ENCODE peak calls at places on chromosomes 4 and X, in four cellular contexts. T is H1, Y is K562, G is SK-N-SH. U is an unnamed sample.

GRCh38 chr4:42915484-42915883 is 23.0 kb downstream of the GRXCR1 start:
- DNase-seq in T (no peak), Y (no peak), G (no peak), U (no peak)

GRCh38 chr4:108336076-108336475 is 167.3 kb upstream of the LEF1 start:
- DNase-seq in T (no peak), Y (no peak), G (no peak), U (no peak)

GRCh38 chrX:110055616-110056015 is 52.7 kb downstream of the TMEM164 start:
- DNase-seq in T (no peak), Y (no peak), G (no peak), U (no peak)

GRCh38 chr4:127667772-127668171 is 35.0 kb downstream of the INTU start:
- DNase-seq in T (no peak), Y (no peak), G (no peak), U (no peak)

GRCh38 chrX:53681661-53682060 is 4.9 kb downstream of the HUWE1 start:
- DNase-seq in T (no peak), Y (no peak), G (no peak), U (no peak)

GRCh38 chr4:154577324-154577723 is 13.2 kb downstream of the FGA start:
- DNase-seq in T (no peak), Y (no peak), G (no peak), U (no peak)

GRCh38 chr4:156335721-156336120 is 382.1 kb upstream of the CTSO start:
- DNase-seq in T (no peak), Y (no peak), G (no peak), U (no peak)

GRCh38 chrX:95325185-95325584 is 1359.5 kb upstream of the DIAPH2 start:
- DNase-seq in T (no peak), Y (no peak), G (no peak), U (no peak)

GRCh38 chr4:38647096-38647819 is 16.7 kb upstream of the KLF3 start:
- DNase-seq in T (no peak), Y (no peak), G (no peak), U (no peak)

GRCh38 chrX:13223868-13224555 is 95.8 kb downstream of the ATXN3L start:
- DNase-seq in T (no peak), Y (no peak), G (no peak), U (peak)

GRCh38 chr4:48343531-48343930 is 2.2 kb downstream of the SLAIN2 start:
- DNase-seq in T (no peak), Y (no peak), G (no peak), U (no peak)

DNA sequence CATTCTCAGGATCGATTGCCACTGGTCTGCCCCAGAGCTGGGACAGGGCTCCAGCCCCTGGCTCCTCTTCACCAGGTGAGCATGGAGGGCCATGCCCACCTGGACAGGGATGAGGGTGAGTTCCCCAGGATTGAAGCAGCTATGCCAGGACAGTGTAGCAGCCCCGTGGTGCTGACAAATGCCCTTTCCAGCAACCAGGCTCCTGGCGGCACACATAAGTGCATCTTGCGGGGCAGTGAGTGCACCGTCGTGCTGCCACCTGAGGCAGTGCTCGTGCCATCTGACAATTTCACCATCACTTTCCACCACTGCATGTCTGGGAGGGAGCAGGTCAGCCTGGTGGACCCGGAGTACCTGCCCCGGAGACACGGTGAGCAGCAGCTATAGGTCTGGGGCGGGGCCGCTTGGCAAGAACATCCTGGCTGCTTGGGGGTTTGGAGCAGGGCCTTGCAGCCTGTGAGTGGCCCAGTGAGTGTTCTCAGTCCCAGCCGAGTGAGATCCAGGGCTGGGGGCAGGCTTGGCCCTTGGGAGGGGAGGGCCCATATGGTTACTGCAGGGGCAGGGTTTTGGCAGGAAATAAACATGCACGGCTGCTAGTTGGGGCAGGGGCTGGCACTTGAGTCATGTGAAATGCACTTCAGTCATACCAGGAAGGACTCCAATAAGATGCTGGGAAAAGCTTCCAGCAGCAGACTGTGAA is 6.1 kb downstream of the IL9R start:
- DNase-seq in T (no peak), Y (no peak), G (no peak), U (no peak)
- TF ChIP-seq SIN3A in T (no peak), Y (no peak), G (no peak), U (no peak)

DNA sequence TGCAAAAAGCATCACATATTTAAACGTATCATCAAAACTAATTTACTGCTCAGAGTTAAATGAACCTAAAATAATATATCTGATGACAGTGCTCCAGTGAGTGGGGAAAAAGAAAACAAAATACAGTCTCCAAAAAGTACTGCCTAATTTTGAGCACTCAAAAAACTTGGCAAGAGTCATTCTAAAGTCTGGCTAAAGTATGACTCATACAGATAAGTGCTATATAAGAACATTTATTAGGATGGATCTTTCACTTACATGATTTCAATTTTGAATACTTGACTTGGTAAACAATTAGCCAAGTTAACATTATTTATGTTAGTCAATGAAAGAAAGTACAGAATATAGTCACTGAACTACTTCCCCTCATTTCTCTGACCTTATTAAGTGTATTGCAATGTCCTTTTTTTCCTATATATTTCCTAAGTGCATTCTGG is 27.2 kb downstream of the FBXO8 start:
- DNase-seq in T (no peak), Y (no peak), G (no peak), U (no peak)
- TF ChIP-seq SIN3A in T (no peak), Y (no peak), G (no peak), U (no peak)

GRCh38 chr4:99863804-99864203 is 30.4 kb downstream of the LAMTOR3 start:
- DNase-seq in T (no peak), Y (peak), G (no peak), U (no peak)
- TF ChIP-seq SIN3A in T (no peak), Y (no peak), G (no peak), U (no peak)

GRCh38 chr4:173318648-173319211 is 15.4 kb downstream of the HMGB2 start:
- DNase-seq in T (no peak), Y (no peak), G (peak), U (peak)
- TF ChIP-seq SIN3A in T (no peak), Y (no peak), G (no peak), U (no peak)

DNA sequence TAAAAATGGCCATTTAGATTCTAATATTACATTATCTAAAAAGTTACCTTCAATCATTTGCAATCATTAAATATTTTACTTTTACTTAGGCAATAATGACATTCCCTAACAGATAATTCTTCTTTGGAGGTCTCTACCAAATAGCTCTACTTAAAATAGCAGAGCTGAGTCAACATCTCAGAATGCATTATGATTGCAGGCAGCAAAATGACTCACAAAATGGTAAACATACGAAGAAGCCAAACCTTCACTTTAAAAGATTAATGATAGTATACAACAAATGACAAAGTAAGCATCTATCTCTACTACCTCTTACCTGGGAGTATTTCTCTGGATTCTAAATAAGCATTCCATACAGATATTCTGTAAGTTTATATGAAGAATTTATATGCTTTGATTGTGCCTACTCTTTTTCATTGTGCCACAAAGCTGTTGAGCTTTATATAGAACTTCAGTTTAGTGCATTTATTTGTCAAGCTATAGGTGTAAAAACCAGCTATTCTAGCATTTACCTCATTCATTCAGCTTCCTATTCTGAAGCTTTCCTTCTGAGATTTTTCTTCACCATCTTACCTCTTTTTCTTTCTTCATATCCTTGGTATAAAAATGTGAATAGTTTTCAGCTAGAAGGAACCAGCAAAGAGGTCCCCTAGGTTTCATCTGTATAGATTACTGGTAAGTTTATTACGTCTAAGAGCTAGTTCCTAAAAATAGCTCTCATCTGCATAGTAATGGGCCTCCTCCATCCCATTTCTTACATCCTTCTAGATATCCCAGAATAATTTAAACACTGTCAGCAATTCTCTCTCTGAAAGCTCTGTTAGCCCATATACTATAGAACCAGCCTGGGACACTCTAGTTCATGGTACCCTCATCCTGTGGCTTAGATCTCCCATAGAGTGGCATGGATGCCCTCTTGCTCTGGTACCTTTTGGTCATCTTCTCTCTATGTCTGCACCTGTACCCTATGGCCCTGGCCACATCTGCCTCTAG is 17.2 kb upstream of the SPCS3 start:
- DNase-seq in T (no peak), Y (no peak), G (no peak), U (peak)
- TF ChIP-seq SIN3A in T (no peak), Y (no peak), G (no peak), U (no peak)

DNA sequence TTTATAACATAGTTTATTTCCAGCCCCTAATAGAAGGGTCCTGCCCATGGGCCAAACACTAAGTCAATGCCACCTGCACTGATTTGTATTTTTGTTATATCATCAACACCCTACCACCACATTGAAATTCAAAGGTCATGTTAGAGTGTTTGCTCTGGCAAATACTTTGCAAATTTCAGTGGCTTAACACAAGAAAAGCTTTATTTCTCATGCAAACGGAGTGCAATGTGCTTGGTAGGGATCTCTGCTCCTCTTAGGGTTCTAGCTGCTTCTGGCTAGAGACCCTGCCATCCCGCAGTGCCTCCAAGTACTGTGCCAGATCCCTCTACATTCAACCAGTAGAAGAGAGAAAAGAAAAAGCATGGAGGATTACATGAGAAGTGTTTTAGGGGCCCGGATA is 230.8 kb upstream of the TET2 start:
- DNase-seq in T (peak), Y (no peak), G (no peak), U (no peak)
- TF ChIP-seq SIN3A in T (no peak), Y (no peak), G (no peak), U (no peak)

GRCh38 chrX:72624194-72624593 is 51.6 kb upstream of the HDAC8 start:
- DNase-seq in T (no peak), Y (no peak), G (no peak), U (no peak)

GRCh38 chrX:72621619-72622485 is 49.2 kb upstream of the HDAC8 start:
- DNase-seq in T (no peak), Y (no peak), G (no peak), U (peak)

GRCh38 chrX:72621163-72621562 is 48.5 kb upstream of the HDAC8 start:
- DNase-seq in T (no peak), Y (no peak), G (no peak), U (no peak)

DNA sequence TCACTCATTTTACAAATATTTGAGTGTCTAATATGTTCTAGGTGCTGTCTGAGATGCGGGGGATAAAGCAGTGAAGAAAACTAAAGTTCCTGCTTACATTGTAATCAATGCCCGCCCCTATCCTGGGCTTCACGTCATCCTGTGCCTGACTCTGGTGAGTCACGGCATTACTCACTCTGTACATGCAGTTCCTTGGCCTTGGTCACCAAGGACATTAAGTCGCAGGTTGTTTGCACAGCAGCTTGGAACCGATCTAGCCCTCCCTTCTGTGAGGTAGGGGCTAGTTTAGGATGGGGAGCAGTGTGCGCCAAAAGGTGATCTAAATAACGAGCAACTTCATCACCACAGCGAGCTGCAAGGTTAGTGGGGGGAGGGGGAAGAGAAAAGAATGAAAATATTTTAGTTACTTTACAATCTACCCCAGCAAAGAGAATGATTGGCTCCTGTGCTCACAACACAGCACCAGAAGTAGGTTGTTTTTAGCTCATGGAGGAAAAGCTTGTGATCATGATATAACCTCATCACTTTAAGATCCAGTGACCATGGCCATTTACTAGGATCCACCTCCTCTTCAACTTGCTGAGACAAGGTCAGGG is 48.0 kb upstream of the HDAC8 start:
- DNase-seq in T (no peak), Y (peak), G (no peak), U (peak)
- TF ChIP-seq SIN3A in T (no peak), Y (no peak), G (no peak), U (no peak)

GRCh38 chr4:88008133-88008621 is 742 bp downstream of the PKD2 start:
- DNase-seq in T (peak), Y (peak), G (peak), U (no peak)
- TF ChIP-seq SIN3A in T (peak), Y (no peak), G (peak), U (peak)